ENCODE peak calls at places on chromosomes 11 and 22, in six cellular contexts. One of them, this sample, is unnamed.

GRCh38 chr11:45412521-45412920 is 126.4 kb upstream of the SYT13 start:
- DNase-seq in stimulated activated CD8-positive, alpha-beta memory T cell treated with anti-CD3 and anti-CD28 coated beads, Interleukin-15, amount 100 ng/mL, for 1 hour: no peak
- DNase-seq in 8988T: no peak
- DNase-seq in endodermal cell: peak
- DNase-seq in NCI-H1105 treated with DMSO at 0.1 percent for 48 hours: no peak
- DNase-seq in foreskin melanocyte: no peak
- DNase-seq in this sample: no peak

GRCh38 chr11:1645357-1645821 is 15.8 kb downstream of the KRTAP5-5 start:
- DNase-seq in stimulated activated CD8-positive, alpha-beta memory T cell treated with anti-CD3 and anti-CD28 coated beads, Interleukin-15, amount 100 ng/mL, for 1 hour: no peak
- DNase-seq in 8988T: no peak
- DNase-seq in endodermal cell: no peak
- DNase-seq in NCI-H1105 treated with DMSO at 0.1 percent for 48 hours: no peak
- DNase-seq in foreskin melanocyte: no peak
- DNase-seq in this sample: no peak

GRCh38 chr11:93857413-93858185 is 7.2 kb upstream of the VSTM5 start:
- DNase-seq in stimulated activated CD8-positive, alpha-beta memory T cell treated with anti-CD3 and anti-CD28 coated beads, Interleukin-15, amount 100 ng/mL, for 1 hour: no peak
- DNase-seq in 8988T: no peak
- DNase-seq in endodermal cell: peak
- DNase-seq in NCI-H1105 treated with DMSO at 0.1 percent for 48 hours: no peak
- DNase-seq in foreskin melanocyte: no peak
- DNase-seq in this sample: no peak

GRCh38 chr11:117618273-117618672 is 178.7 kb downstream of the DSCAML1 start:
- DNase-seq in stimulated activated CD8-positive, alpha-beta memory T cell treated with anti-CD3 and anti-CD28 coated beads, Interleukin-15, amount 100 ng/mL, for 1 hour: no peak
- DNase-seq in 8988T: no peak
- DNase-seq in endodermal cell: no peak
- DNase-seq in NCI-H1105 treated with DMSO at 0.1 percent for 48 hours: peak
- DNase-seq in foreskin melanocyte: no peak
- DNase-seq in this sample: no peak

GRCh38 chr22:27501191-27501936 is 300.2 kb downstream of the MN1 start:
- DNase-seq in stimulated activated CD8-positive, alpha-beta memory T cell treated with anti-CD3 and anti-CD28 coated beads, Interleukin-15, amount 100 ng/mL, for 1 hour: no peak
- DNase-seq in 8988T: no peak
- DNase-seq in endodermal cell: no peak
- DNase-seq in NCI-H1105 treated with DMSO at 0.1 percent for 48 hours: peak
- DNase-seq in foreskin melanocyte: no peak
- DNase-seq in this sample: no peak

GRCh38 chr22:28816994-28817530 is 16.7 kb upstream of the XBP1 start:
- DNase-seq in stimulated activated CD8-positive, alpha-beta memory T cell treated with anti-CD3 and anti-CD28 coated beads, Interleukin-15, amount 100 ng/mL, for 1 hour: no peak
- DNase-seq in 8988T: no peak
- DNase-seq in endodermal cell: no peak
- DNase-seq in NCI-H1105 treated with DMSO at 0.1 percent for 48 hours: no peak
- DNase-seq in foreskin melanocyte: no peak
- DNase-seq in this sample: no peak

GRCh38 chr11:73154178-73154577 is 12.1 kb upstream of the FCHSD2 start:
- DNase-seq in stimulated activated CD8-positive, alpha-beta memory T cell treated with anti-CD3 and anti-CD28 coated beads, Interleukin-15, amount 100 ng/mL, for 1 hour: no peak
- DNase-seq in 8988T: no peak
- DNase-seq in endodermal cell: peak
- DNase-seq in NCI-H1105 treated with DMSO at 0.1 percent for 48 hours: no peak
- DNase-seq in foreskin melanocyte: no peak
- DNase-seq in this sample: no peak

GRCh38 chr11:61717286-61718033 is 35.0 kb upstream of the MYRF start:
- DNase-seq in stimulated activated CD8-positive, alpha-beta memory T cell treated with anti-CD3 and anti-CD28 coated beads, Interleukin-15, amount 100 ng/mL, for 1 hour: no peak
- DNase-seq in 8988T: no peak
- DNase-seq in endodermal cell: peak
- DNase-seq in NCI-H1105 treated with DMSO at 0.1 percent for 48 hours: no peak
- DNase-seq in foreskin melanocyte: no peak
- DNase-seq in this sample: no peak

GRCh38 chr11:121494355-121495099 is 41.8 kb upstream of the SORL1-AS1 start:
- DNase-seq in stimulated activated CD8-positive, alpha-beta memory T cell treated with anti-CD3 and anti-CD28 coated beads, Interleukin-15, amount 100 ng/mL, for 1 hour: no peak
- DNase-seq in 8988T: no peak
- DNase-seq in endodermal cell: peak
- DNase-seq in NCI-H1105 treated with DMSO at 0.1 percent for 48 hours: no peak
- DNase-seq in foreskin melanocyte: peak
- DNase-seq in this sample: no peak

GRCh38 chr11:26319906-26320305 is 12.0 kb upstream of the ANO3 start:
- DNase-seq in stimulated activated CD8-positive, alpha-beta memory T cell treated with anti-CD3 and anti-CD28 coated beads, Interleukin-15, amount 100 ng/mL, for 1 hour: no peak
- DNase-seq in 8988T: no peak
- DNase-seq in endodermal cell: peak
- DNase-seq in NCI-H1105 treated with DMSO at 0.1 percent for 48 hours: no peak
- DNase-seq in foreskin melanocyte: no peak
- DNase-seq in this sample: peak

GRCh38 chr22:19228174-19228573 is 49.6 kb upstream of the SLC25A1 start:
- DNase-seq in stimulated activated CD8-positive, alpha-beta memory T cell treated with anti-CD3 and anti-CD28 coated beads, Interleukin-15, amount 100 ng/mL, for 1 hour: no peak
- DNase-seq in 8988T: no peak
- DNase-seq in endodermal cell: no peak
- DNase-seq in NCI-H1105 treated with DMSO at 0.1 percent for 48 hours: no peak
- DNase-seq in foreskin melanocyte: no peak
- DNase-seq in this sample: no peak

GRCh38 chr22:19632671-19633148 is 81.6 kb upstream of the SEPTIN5 start:
- DNase-seq in stimulated activated CD8-positive, alpha-beta memory T cell treated with anti-CD3 and anti-CD28 coated beads, Interleukin-15, amount 100 ng/mL, for 1 hour: no peak
- DNase-seq in 8988T: no peak
- DNase-seq in endodermal cell: no peak
- DNase-seq in NCI-H1105 treated with DMSO at 0.1 percent for 48 hours: no peak
- DNase-seq in foreskin melanocyte: no peak
- DNase-seq in this sample: no peak

GRCh38 chr11:35047179-35047578 is 91.8 kb upstream of the CD44 start:
- DNase-seq in stimulated activated CD8-positive, alpha-beta memory T cell treated with anti-CD3 and anti-CD28 coated beads, Interleukin-15, amount 100 ng/mL, for 1 hour: no peak
- DNase-seq in 8988T: no peak
- DNase-seq in endodermal cell: no peak
- DNase-seq in NCI-H1105 treated with DMSO at 0.1 percent for 48 hours: no peak
- DNase-seq in foreskin melanocyte: no peak
- DNase-seq in this sample: no peak

GRCh38 chr22:28207281-28208030 is 288.4 kb upstream of the PITPNB start:
- DNase-seq in stimulated activated CD8-positive, alpha-beta memory T cell treated with anti-CD3 and anti-CD28 coated beads, Interleukin-15, amount 100 ng/mL, for 1 hour: no peak
- DNase-seq in 8988T: no peak
- DNase-seq in endodermal cell: no peak
- DNase-seq in NCI-H1105 treated with DMSO at 0.1 percent for 48 hours: no peak
- DNase-seq in foreskin melanocyte: no peak
- DNase-seq in this sample: no peak

GRCh38 chr11:15967166-15967565 is 389.2 kb downstream of the SOX6 start:
- DNase-seq in stimulated activated CD8-positive, alpha-beta memory T cell treated with anti-CD3 and anti-CD28 coated beads, Interleukin-15, amount 100 ng/mL, for 1 hour: no peak
- DNase-seq in 8988T: no peak
- DNase-seq in endodermal cell: no peak
- DNase-seq in NCI-H1105 treated with DMSO at 0.1 percent for 48 hours: no peak
- DNase-seq in foreskin melanocyte: no peak
- DNase-seq in this sample: no peak

GRCh38 chr11:56841210-56841810 is 92.8 kb upstream of the OR9G4 start:
- DNase-seq in stimulated activated CD8-positive, alpha-beta memory T cell treated with anti-CD3 and anti-CD28 coated beads, Interleukin-15, amount 100 ng/mL, for 1 hour: no peak
- DNase-seq in 8988T: peak
- DNase-seq in endodermal cell: peak
- DNase-seq in NCI-H1105 treated with DMSO at 0.1 percent for 48 hours: peak
- DNase-seq in foreskin melanocyte: peak
- DNase-seq in this sample: peak

GRCh38 chr22:43381693-43382092 is 30.1 kb upstream of the MPPED1 start:
- DNase-seq in stimulated activated CD8-positive, alpha-beta memory T cell treated with anti-CD3 and anti-CD28 coated beads, Interleukin-15, amount 100 ng/mL, for 1 hour: no peak
- DNase-seq in 8988T: no peak
- DNase-seq in endodermal cell: peak
- DNase-seq in NCI-H1105 treated with DMSO at 0.1 percent for 48 hours: no peak
- DNase-seq in foreskin melanocyte: no peak
- DNase-seq in this sample: no peak

GRCh38 chr22:35032571-35032970 is 33.4 kb upstream of the ISX start:
- DNase-seq in stimulated activated CD8-positive, alpha-beta memory T cell treated with anti-CD3 and anti-CD28 coated beads, Interleukin-15, amount 100 ng/mL, for 1 hour: no peak
- DNase-seq in 8988T: no peak
- DNase-seq in endodermal cell: no peak
- DNase-seq in NCI-H1105 treated with DMSO at 0.1 percent for 48 hours: no peak
- DNase-seq in foreskin melanocyte: no peak
- DNase-seq in this sample: no peak

GRCh38 chr11:107018902-107019493 is 722 bp upstream of the GUCY1A2 start:
- DNase-seq in stimulated activated CD8-positive, alpha-beta memory T cell treated with anti-CD3 and anti-CD28 coated beads, Interleukin-15, amount 100 ng/mL, for 1 hour: no peak
- DNase-seq in 8988T: peak
- DNase-seq in endodermal cell: peak
- DNase-seq in NCI-H1105 treated with DMSO at 0.1 percent for 48 hours: peak
- DNase-seq in foreskin melanocyte: no peak
- DNase-seq in this sample: peak